ENCODE peak calls at places on chromosomes 3 and 15, in six cellular contexts. N is GM12864, K is body of pancreas, T is AG09309, C is fibroblast of pulmonary artery, E is heart right ventricle. Z is an unnamed sample.

GRCh38 chr15:52834379-52834778 is 44.2 kb upstream of the ONECUT1 start:
- DNase-seq in N (no peak), K (no peak), T (no peak), C (no peak), E (no peak), Z (no peak)

GRCh38 chr15:43151688-43152087 is 18.3 kb downstream of the TMEM62 start:
- DNase-seq in N (no peak), K (no peak), T (no peak), C (no peak), E (no peak), Z (no peak)

GRCh38 chr3:184155644-184156521 is 706 bp downstream of the DVL3 start:
- DNase-seq in N (no peak), K (no peak), T (no peak), C (no peak), E (peak), Z (no peak)

GRCh38 chr3:138259126-138259525 is 70.5 kb downstream of the NME9 start:
- DNase-seq in N (no peak), K (no peak), T (no peak), C (no peak), E (no peak), Z (no peak)

GRCh38 chr3:10195692-10196091 is 31.0 kb downstream of the IRAK2 start:
- DNase-seq in N (no peak), K (no peak), T (no peak), C (no peak), E (no peak), Z (no peak)

GRCh38 chr15:76073554-76073953 is 13.8 kb downstream of the TMEM266 start:
- DNase-seq in N (no peak), K (no peak), T (no peak), C (no peak), E (no peak), Z (no peak)

GRCh38 chr15:77528968-77529319 is 103.8 kb downstream of the LINGO1 start:
- DNase-seq in N (no peak), K (no peak), T (no peak), C (no peak), E (no peak), Z (no peak)

GRCh38 chr3:100254168-100254777 is 6.5 kb upstream of the TBC1D23 start:
- DNase-seq in N (peak), K (peak), T (no peak), C (peak), E (peak), Z (peak)

GRCh38 chr3:45772341-45773035 is 23.8 kb downstream of the SLC6A20 start:
- DNase-seq in N (no peak), K (no peak), T (no peak), C (no peak), E (no peak), Z (no peak)

GRCh38 chr3:63918321-63918720 is 6.1 kb upstream of the SCAANT1 start:
- DNase-seq in N (no peak), K (no peak), T (no peak), C (peak), E (no peak), Z (no peak)

GRCh38 chr15:81304226-81304625 is 19.7 kb downstream of the STARD5 start:
- DNase-seq in N (no peak), K (no peak), T (no peak), C (peak), E (no peak), Z (no peak)

GRCh38 chr3:42518800-42519567 is 16.5 kb downstream of the VIPR1 start:
- DNase-seq in N (no peak), K (no peak), T (no peak), C (no peak), E (peak), Z (no peak)

GRCh38 chr3:49469037-49469875 is 811 bp upstream of the DAG1 start:
- DNase-seq in N (no peak), K (peak), T (peak), C (peak), E (peak), Z (peak)

GRCh38 chr15:60582370-60583036 is 103.6 kb upstream of the ICE2 start:
- DNase-seq in N (no peak), K (no peak), T (no peak), C (peak), E (no peak), Z (no peak)

GRCh38 chr3:71680588-71680987 is 44.6 kb downstream of the EIF4E3 start:
- DNase-seq in N (no peak), K (no peak), T (no peak), C (peak), E (no peak), Z (no peak)

GRCh38 chr15:50353251-50353998 is 1.6 kb downstream of the GABPB1 start:
- DNase-seq in N (no peak), K (no peak), T (peak), C (peak), E (no peak), Z (no peak)

GRCh38 chr15:42577514-42578031 is 2.2 kb downstream of the STARD9 start:
- DNase-seq in N (no peak), K (no peak), T (peak), C (peak), E (no peak), Z (no peak)

GRCh38 chr3:109806929-109807328 is 469.6 kb upstream of the DPPA4 start:
- DNase-seq in N (no peak), K (no peak), T (no peak), C (peak), E (no peak), Z (no peak)

GRCh38 chr3:54999159-54999558 is 71.3 kb upstream of the LRTM1 start:
- DNase-seq in N (no peak), K (no peak), T (peak), C (peak), E (no peak), Z (no peak)

GRCh38 chr3:99774467-99774866 is 43.2 kb upstream of the CMSS1 start:
- DNase-seq in N (peak), K (no peak), T (peak), C (peak), E (no peak), Z (peak)

GRCh38 chr15:62391565-62392262 is 226.6 kb upstream of the C2CD4B start:
- DNase-seq in N (no peak), K (peak), T (no peak), C (peak), E (peak), Z (no peak)

GRCh38 chr15:48634934-48635333 is 10.6 kb downstream of the FBN1 start:
- DNase-seq in N (no peak), K (no peak), T (no peak), C (no peak), E (no peak), Z (no peak)

GRCh38 chr3:186492594-186492993 is 51.6 kb downstream of the CRYGS start:
- DNase-seq in N (no peak), K (peak), T (no peak), C (no peak), E (no peak), Z (no peak)

GRCh38 chr3:55169161-55169560 is 241.3 kb upstream of the LRTM1 start:
- DNase-seq in N (no peak), K (no peak), T (no peak), C (no peak), E (no peak), Z (no peak)

GRCh38 chr3:163273694-163274093 is 1777.1 kb downstream of the OTOL1 start:
- DNase-seq in N (no peak), K (no peak), T (no peak), C (no peak), E (no peak), Z (no peak)

GRCh38 chr3:184485906-184486305 is 75.7 kb upstream of the EPHB3 start:
- DNase-seq in N (no peak), K (no peak), T (no peak), C (no peak), E (no peak), Z (no peak)

GRCh38 chr15:78709263-78709882 is 68.4 kb upstream of the CHRNB4 start:
- DNase-seq in N (no peak), K (peak), T (no peak), C (peak), E (peak), Z (no peak)

GRCh38 chr15:70442616-70443321 is 320.6 kb downstream of the UACA start:
- DNase-seq in N (no peak), K (no peak), T (no peak), C (peak), E (no peak), Z (no peak)

GRCh38 chr3:13647314-13648059 is 98.6 kb downstream of the FBLN2 start:
- DNase-seq in N (no peak), K (no peak), T (peak), C (no peak), E (no peak), Z (no peak)

GRCh38 chr15:67104453-67104852 is 39.1 kb downstream of the SMAD3 start:
- DNase-seq in N (no peak), K (no peak), T (no peak), C (no peak), E (no peak), Z (no peak)
- H3K4me3 ChIP-seq in N (no peak), K (no peak), T (no peak), C (no peak), E (no peak), Z (no peak)

GRCh38 chr3:66572938-66573710 is 72.3 kb upstream of the LRIG1 start:
- DNase-seq in N (no peak), K (peak), T (no peak), C (no peak), E (no peak), Z (no peak)
- TF ChIP-seq CTCF in N (peak), K (no peak), T (peak), C (peak), E (no peak), Z (peak)

DNA sequence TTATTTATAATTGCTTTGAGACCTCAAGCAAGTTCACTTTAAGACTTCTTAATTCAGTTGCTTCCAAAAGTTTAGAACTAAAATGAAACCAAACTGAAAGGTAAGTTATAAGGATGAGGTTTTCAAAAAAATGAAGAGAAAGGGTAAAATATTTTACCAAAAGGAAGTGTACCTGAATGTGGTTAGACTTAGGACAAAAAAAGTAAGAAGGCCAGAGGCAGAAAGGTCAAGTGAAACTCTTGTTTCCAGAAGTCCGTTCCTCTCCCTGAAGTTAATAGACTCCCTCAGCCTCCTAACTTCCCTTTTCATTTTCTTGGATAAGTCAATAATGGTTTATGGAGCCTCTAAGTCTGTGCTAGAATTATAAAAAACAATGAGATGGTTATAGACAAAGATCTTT is 16.6 kb downstream of the BTLA start:
- DNase-seq in N (no peak), K (no peak), T (no peak), C (no peak), E (no peak), Z (no peak)
- H3K4me3 ChIP-seq in N (no peak), K (no peak), T (no peak), C (no peak), E (no peak), Z (no peak)

GRCh38 chr15:69066646-69066995 is 52.1 kb downstream of the NOX5 start:
- DNase-seq in N (no peak), K (no peak), T (no peak), C (no peak), E (no peak), Z (no peak)

GRCh38 chr15:69061414-69061842 is 46.9 kb downstream of the NOX5 start:
- DNase-seq in N (no peak), K (no peak), T (no peak), C (no peak), E (no peak), Z (no peak)

GRCh38 chr15:69067296-69067695 is 52.8 kb downstream of the NOX5 start:
- DNase-seq in N (no peak), K (no peak), T (no peak), C (no peak), E (no peak), Z (no peak)

GRCh38 chr15:69065981-69066645 is 51.6 kb downstream of the NOX5 start:
- DNase-seq in N (no peak), K (no peak), T (no peak), C (no peak), E (no peak), Z (no peak)

DNA sequence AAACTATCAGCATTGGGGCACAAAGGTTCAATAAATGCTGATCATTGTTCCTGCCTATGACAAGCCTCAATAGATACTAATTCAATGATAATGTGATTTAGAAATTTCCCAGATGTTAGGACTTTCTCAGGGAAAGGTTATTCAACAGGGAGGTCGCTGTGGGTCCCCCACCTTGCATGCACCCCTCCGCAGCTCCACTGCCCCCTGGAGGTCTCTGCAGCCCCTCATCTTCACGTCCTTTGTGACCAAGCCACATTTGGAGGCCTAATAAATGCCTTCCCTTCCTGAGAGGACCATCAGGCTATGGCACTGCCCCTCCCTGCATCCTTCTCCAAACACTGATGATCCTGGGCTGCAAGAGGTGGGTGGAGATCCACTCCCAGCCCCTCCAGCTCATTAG is 50.2 kb downstream of the NOX5 start:
- DNase-seq in N (no peak), K (no peak), T (no peak), C (no peak), E (no peak), Z (no peak)
- TF ChIP-seq CTCF in N (no peak), K (no peak), T (no peak), C (no peak), E (no peak), Z (no peak)

GRCh38 chr3:36991147-36991546 is 1.8 kb downstream of the EPM2AIP1 start:
- DNase-seq in N (no peak), K (no peak), T (no peak), C (no peak), E (no peak), Z (no peak)
- H3K4me3 ChIP-seq in N (peak), K (no peak), T (peak), C (peak), E (peak), Z (peak)

GRCh38 chr3:7546219-7546618 is 685.3 kb downstream of the GRM7 start:
- DNase-seq in N (no peak), K (no peak), T (no peak), C (peak), E (no peak), Z (peak)
- TF ChIP-seq CTCF in N (no peak), K (peak), T (no peak), C (peak), E (no peak), Z (peak)

DNA sequence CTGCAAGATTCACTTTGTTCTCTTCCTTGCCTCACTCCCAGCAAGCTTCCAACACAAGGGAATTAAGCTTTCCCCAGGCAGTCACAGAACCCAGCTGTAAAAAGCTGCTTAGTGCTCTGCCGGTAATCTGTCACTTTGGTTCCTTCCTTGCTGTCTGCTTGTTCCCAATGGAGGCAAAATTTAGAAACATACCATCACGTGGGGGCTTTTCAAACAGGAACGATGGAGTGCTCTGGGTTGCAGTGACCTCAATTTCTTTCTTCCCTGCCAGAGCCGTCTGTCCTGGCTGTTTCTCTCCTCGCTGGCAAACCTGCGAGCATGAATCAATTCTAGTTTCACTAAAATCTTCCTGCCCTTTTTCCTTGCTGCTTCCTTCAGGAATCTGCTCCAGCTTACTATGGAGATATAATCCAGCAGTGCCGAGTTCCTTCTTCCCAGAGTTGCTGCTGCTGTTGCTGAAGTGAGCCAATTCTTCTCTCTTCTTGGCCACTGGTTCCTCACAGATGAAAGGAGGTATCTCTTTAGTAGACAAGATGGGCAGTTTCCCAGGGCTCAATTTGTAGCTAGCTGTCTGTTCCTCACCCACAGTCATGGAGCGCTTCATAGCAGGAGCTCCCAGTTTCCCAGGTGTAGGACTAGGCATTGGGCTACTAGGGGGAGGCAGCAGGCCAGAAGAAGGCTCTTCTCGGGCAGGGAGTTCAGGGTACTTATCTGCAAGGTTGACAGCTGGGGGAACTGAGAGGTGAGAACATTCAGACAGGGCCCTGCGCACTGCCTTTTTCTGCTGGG is 88.1 kb downstream of the DHX30 start:
- DNase-seq in N (no peak), K (no peak), T (no peak), C (no peak), E (no peak), Z (no peak)
- H3K4me3 ChIP-seq in N (no peak), K (no peak), T (no peak), C (no peak), E (no peak), Z (no peak)

DNA sequence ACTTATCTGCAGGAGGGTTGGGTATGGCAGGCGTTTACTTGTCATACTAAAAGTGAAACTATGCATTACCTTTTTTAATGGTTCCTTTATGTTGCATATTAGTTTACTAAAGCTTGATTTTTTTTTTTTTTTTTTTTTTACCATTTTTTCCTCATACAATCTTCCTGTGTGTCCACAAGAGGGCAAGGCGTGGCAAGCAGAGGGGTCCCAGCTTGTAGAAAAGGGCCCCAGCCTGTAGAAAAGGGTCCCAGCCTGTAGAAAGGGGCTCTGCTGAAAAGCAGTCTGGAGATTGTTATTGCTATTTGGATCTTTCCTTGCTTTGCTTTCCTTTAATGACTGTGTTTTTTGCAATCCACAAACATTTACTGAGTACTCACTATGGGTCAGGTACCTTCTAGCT is 21.9 kb downstream of the MKRN2 start:
- DNase-seq in N (no peak), K (no peak), T (no peak), C (no peak), E (no peak), Z (no peak)
- TF ChIP-seq CTCF in N (peak), K (no peak), T (peak), C (peak), E (no peak), Z (peak)

Z was measured in LNCaP clone FGC.